ENCODE peak calls at places on chromosomes 6 and 20, in five cellular contexts. One of them, this sample, is unnamed. For H3K4me1, the result is how much of the 10 kb centered on the place peaks cover.

GRCh38 chr20:62918137-62918536 is 8.2 kb downstream of the DIDO1 start:
- DNase-seq in foreskin keratinocyte: no peak
- DNase-seq in fibroblast of lung: no peak
- DNase-seq in pancreas: no peak
- DNase-seq in IMR-90: no peak
- DNase-seq in this sample: no peak

GRCh38 chr20:33674294-33675126 is at the start of gene NECAB3:
- DNase-seq in foreskin keratinocyte: no peak
- DNase-seq in fibroblast of lung: peak
- DNase-seq in pancreas: peak
- DNase-seq in IMR-90: peak
- DNase-seq in this sample: peak

GRCh38 chr20:49278817-49279676 is 1.2 kb upstream of the ZNFX1 start:
- DNase-seq in foreskin keratinocyte: no peak
- DNase-seq in fibroblast of lung: no peak
- DNase-seq in pancreas: no peak
- DNase-seq in IMR-90: no peak
- DNase-seq in this sample: peak

GRCh38 chr20:53321596-53321995 is 272.0 kb downstream of the ZNF217 start:
- DNase-seq in foreskin keratinocyte: no peak
- DNase-seq in fibroblast of lung: no peak
- DNase-seq in pancreas: no peak
- DNase-seq in IMR-90: no peak
- DNase-seq in this sample: no peak

GRCh38 chr20:43915209-43916072 is 789 bp downstream of the TOX2 start:
- DNase-seq in foreskin keratinocyte: no peak
- DNase-seq in fibroblast of lung: peak
- DNase-seq in pancreas: peak
- DNase-seq in IMR-90: peak
- DNase-seq in this sample: peak

GRCh38 chr6:31877651-31878161 is 1.1 kb downstream of the SLC44A4 start:
- DNase-seq in foreskin keratinocyte: no peak
- DNase-seq in fibroblast of lung: no peak
- DNase-seq in pancreas: no peak
- DNase-seq in IMR-90: no peak
- DNase-seq in this sample: no peak

GRCh38 chr20:45047581-45048119 is 53.3 kb downstream of the KCNS1 start:
- DNase-seq in foreskin keratinocyte: no peak
- DNase-seq in fibroblast of lung: no peak
- DNase-seq in pancreas: no peak
- DNase-seq in IMR-90: no peak
- DNase-seq in this sample: no peak

GRCh38 chr20:49747707-49748524 is 34.2 kb upstream of the B4GALT5 start:
- DNase-seq in foreskin keratinocyte: no peak
- DNase-seq in fibroblast of lung: peak
- DNase-seq in pancreas: peak
- DNase-seq in IMR-90: peak
- DNase-seq in this sample: peak

GRCh38 chr6:149846321-149846720 is 17.8 kb downstream of the LRP11 start:
- DNase-seq in foreskin keratinocyte: no peak
- DNase-seq in fibroblast of lung: peak
- DNase-seq in pancreas: peak
- DNase-seq in IMR-90: peak
- DNase-seq in this sample: peak

GRCh38 chr20:5413394-5413793 is 96.6 kb upstream of the PROKR2 start:
- DNase-seq in foreskin keratinocyte: no peak
- DNase-seq in fibroblast of lung: no peak
- DNase-seq in pancreas: no peak
- DNase-seq in IMR-90: no peak
- DNase-seq in this sample: no peak

GRCh38 chr6:107523794-107524193 is 33.9 kb downstream of the SOBP start:
- DNase-seq in foreskin keratinocyte: no peak
- DNase-seq in fibroblast of lung: no peak
- DNase-seq in pancreas: no peak
- DNase-seq in IMR-90: no peak
- DNase-seq in this sample: no peak

GRCh38 chr6:123806561-123806960 is 2.9 kb downstream of the NKAIN2 start:
- DNase-seq in foreskin keratinocyte: no peak
- DNase-seq in fibroblast of lung: peak
- DNase-seq in pancreas: no peak
- DNase-seq in IMR-90: no peak
- DNase-seq in this sample: no peak

GRCh38 chr6:142377112-142377848 is 75.5 kb downstream of the ADGRG6 start:
- DNase-seq in foreskin keratinocyte: peak
- DNase-seq in fibroblast of lung: no peak
- DNase-seq in pancreas: no peak
- DNase-seq in IMR-90: peak
- DNase-seq in this sample: peak
- H3K4me1 ChIP-seq in foreskin keratinocyte: half or more
- H3K4me1 ChIP-seq in fibroblast of lung: under half
- H3K4me1 ChIP-seq in pancreas: under half
- H3K4me1 ChIP-seq in IMR-90: under half
- H3K4me1 ChIP-seq in this sample: under half

GRCh38 chr6:137005073-137005472 is 39.7 kb downstream of the IL20RA start:
- DNase-seq in foreskin keratinocyte: no peak
- DNase-seq in fibroblast of lung: no peak
- DNase-seq in pancreas: no peak
- DNase-seq in IMR-90: no peak
- DNase-seq in this sample: no peak
- TF ChIP-seq CTCF in foreskin keratinocyte: no peak
- TF ChIP-seq CTCF in fibroblast of lung: no peak
- TF ChIP-seq CTCF in pancreas: no peak
- TF ChIP-seq CTCF in IMR-90: no peak
- TF ChIP-seq CTCF in this sample: no peak

GRCh38 chr6:75601608-75602163 is at the start of gene SENP6:
- DNase-seq in foreskin keratinocyte: peak
- DNase-seq in fibroblast of lung: peak
- DNase-seq in pancreas: peak
- DNase-seq in IMR-90: peak
- DNase-seq in this sample: peak
- H3K4me1 ChIP-seq in foreskin keratinocyte: under half
- H3K4me1 ChIP-seq in fibroblast of lung: under half
- H3K4me1 ChIP-seq in pancreas: under half
- H3K4me1 ChIP-seq in IMR-90: under half
- H3K4me1 ChIP-seq in this sample: under half

GRCh38 chr6:44222486-44222986 is 859 bp upstream of the SLC29A1 start:
- DNase-seq in foreskin keratinocyte: no peak
- DNase-seq in fibroblast of lung: no peak
- DNase-seq in pancreas: no peak
- DNase-seq in IMR-90: no peak
- DNase-seq in this sample: peak

GRCh38 chr6:44220913-44221290 is 2.5 kb upstream of the SLC29A1 start:
- DNase-seq in foreskin keratinocyte: no peak
- DNase-seq in fibroblast of lung: no peak
- DNase-seq in pancreas: no peak
- DNase-seq in IMR-90: no peak
- DNase-seq in this sample: no peak

GRCh38 chr6:44221291-44221960 is 2.0 kb upstream of the SLC29A1 start:
- DNase-seq in foreskin keratinocyte: peak
- DNase-seq in fibroblast of lung: peak
- DNase-seq in pancreas: peak
- DNase-seq in IMR-90: peak
- DNase-seq in this sample: peak

GRCh38 chr6:44222987-44223470 is 366 bp upstream of the SLC29A1 start:
- DNase-seq in foreskin keratinocyte: no peak
- DNase-seq in fibroblast of lung: no peak
- DNase-seq in pancreas: no peak
- DNase-seq in IMR-90: no peak
- DNase-seq in this sample: no peak

GRCh38 chr6:44221961-44222335 is 1.4 kb upstream of the SLC29A1 start:
- DNase-seq in foreskin keratinocyte: no peak
- DNase-seq in fibroblast of lung: no peak
- DNase-seq in pancreas: no peak
- DNase-seq in IMR-90: no peak
- DNase-seq in this sample: no peak
- TF ChIP-seq CTCF in foreskin keratinocyte: no peak
- TF ChIP-seq CTCF in fibroblast of lung: no peak
- TF ChIP-seq CTCF in pancreas: no peak
- TF ChIP-seq CTCF in IMR-90: no peak
- TF ChIP-seq CTCF in this sample: no peak

GRCh38 chr6:11428895-11429294 is 108.7 kb upstream of the TMEM170B start:
- DNase-seq in foreskin keratinocyte: no peak
- DNase-seq in fibroblast of lung: peak
- DNase-seq in pancreas: no peak
- DNase-seq in IMR-90: peak
- DNase-seq in this sample: peak

GRCh38 chr6:11427827-11428245 is 109.7 kb upstream of the TMEM170B start:
- DNase-seq in foreskin keratinocyte: no peak
- DNase-seq in fibroblast of lung: no peak
- DNase-seq in pancreas: no peak
- DNase-seq in IMR-90: peak
- DNase-seq in this sample: no peak

GRCh38 chr6:11430036-11430435 is 107.5 kb upstream of the TMEM170B start:
- DNase-seq in foreskin keratinocyte: no peak
- DNase-seq in fibroblast of lung: no peak
- DNase-seq in pancreas: no peak
- DNase-seq in IMR-90: no peak
- DNase-seq in this sample: no peak

GRCh38 chr6:11428351-11428750 is 109.2 kb upstream of the TMEM170B start:
- DNase-seq in foreskin keratinocyte: no peak
- DNase-seq in fibroblast of lung: no peak
- DNase-seq in pancreas: no peak
- DNase-seq in IMR-90: no peak
- DNase-seq in this sample: no peak

DNA sequence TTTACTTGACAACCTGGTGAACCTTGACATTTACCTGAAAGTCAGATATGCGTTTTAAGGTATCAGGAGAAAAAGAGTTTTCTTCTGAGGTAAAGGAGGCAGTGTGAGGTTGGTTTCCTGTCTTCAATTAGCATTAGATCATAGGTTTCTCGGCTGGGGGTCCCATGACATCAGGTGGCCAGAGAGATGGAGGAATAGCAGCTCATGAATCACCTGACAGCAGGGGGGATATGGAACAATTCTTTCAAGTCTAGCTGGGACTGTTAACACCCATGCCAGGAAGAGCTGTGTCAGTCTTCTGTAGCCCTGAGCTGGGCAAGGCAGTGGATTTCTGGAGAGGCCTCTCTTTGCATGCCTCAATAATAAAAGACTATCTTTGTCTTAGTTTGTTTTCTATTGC is 108.0 kb upstream of the TMEM170B start:
- DNase-seq in foreskin keratinocyte: no peak
- DNase-seq in fibroblast of lung: no peak
- DNase-seq in pancreas: no peak
- DNase-seq in IMR-90: no peak
- DNase-seq in this sample: peak
- H3K4me1 ChIP-seq in foreskin keratinocyte: under half
- H3K4me1 ChIP-seq in fibroblast of lung: under half
- H3K4me1 ChIP-seq in pancreas: under half
- H3K4me1 ChIP-seq in IMR-90: under half
- H3K4me1 ChIP-seq in this sample: under half

DNA sequence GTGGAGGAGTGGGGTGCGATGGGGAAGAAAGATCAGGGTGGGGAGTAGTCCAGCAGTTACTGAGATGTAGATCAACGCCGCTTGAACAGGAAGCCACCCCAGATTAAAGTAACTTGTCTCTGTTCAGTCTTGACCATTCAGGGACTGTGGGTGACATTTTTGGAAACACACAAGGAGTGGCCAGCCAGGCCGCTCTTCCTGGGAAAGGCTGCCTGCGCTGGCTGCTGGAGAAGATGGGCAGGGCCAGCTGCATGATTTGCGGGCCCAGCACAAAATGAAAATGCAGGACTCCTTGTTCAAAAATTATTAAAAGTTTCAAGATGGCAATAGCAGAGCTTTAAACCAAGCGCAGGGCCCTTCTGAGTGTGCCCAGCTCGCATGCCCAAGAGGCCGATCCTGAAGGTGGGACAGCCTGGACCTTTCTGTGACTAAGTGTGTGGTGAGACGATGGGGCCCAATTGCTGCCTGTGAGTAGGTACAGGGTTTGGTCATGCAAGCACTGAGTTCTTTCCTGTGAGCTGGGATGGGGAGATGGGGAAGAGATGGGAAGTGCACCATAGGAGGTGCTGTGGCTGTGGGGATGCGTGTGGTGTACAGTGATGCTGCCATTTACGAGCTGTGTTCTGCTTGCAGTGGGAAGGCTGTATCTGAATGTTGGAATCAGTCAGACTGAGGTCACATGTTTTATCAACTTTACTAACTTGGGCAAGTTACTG is 51.3 kb downstream of the DAAM2 start:
- DNase-seq in foreskin keratinocyte: no peak
- DNase-seq in fibroblast of lung: no peak
- DNase-seq in pancreas: no peak
- DNase-seq in IMR-90: peak
- DNase-seq in this sample: no peak
- TF ChIP-seq CTCF in foreskin keratinocyte: no peak
- TF ChIP-seq CTCF in fibroblast of lung: no peak
- TF ChIP-seq CTCF in pancreas: no peak
- TF ChIP-seq CTCF in IMR-90: no peak
- TF ChIP-seq CTCF in this sample: no peak

GRCh38 chr6:5081182-5081581 is 4.0 kb upstream of the PPP1R3G start:
- DNase-seq in foreskin keratinocyte: no peak
- DNase-seq in fibroblast of lung: no peak
- DNase-seq in pancreas: no peak
- DNase-seq in IMR-90: no peak
- DNase-seq in this sample: no peak

GRCh38 chr6:5079692-5080091 is 5.4 kb upstream of the PPP1R3G start:
- DNase-seq in foreskin keratinocyte: no peak
- DNase-seq in fibroblast of lung: no peak
- DNase-seq in pancreas: no peak
- DNase-seq in IMR-90: no peak
- DNase-seq in this sample: no peak

GRCh38 chr6:5076931-5077330 is 8.2 kb upstream of the PPP1R3G start:
- DNase-seq in foreskin keratinocyte: no peak
- DNase-seq in fibroblast of lung: no peak
- DNase-seq in pancreas: no peak
- DNase-seq in IMR-90: no peak
- DNase-seq in this sample: no peak

GRCh38 chr6:5080574-5080973 is 4.6 kb upstream of the PPP1R3G start:
- DNase-seq in foreskin keratinocyte: no peak
- DNase-seq in fibroblast of lung: no peak
- DNase-seq in pancreas: no peak
- DNase-seq in IMR-90: peak
- DNase-seq in this sample: no peak

GRCh38 chr6:5078121-5078695 is 6.9 kb upstream of the PPP1R3G start:
- DNase-seq in foreskin keratinocyte: no peak
- DNase-seq in fibroblast of lung: peak
- DNase-seq in pancreas: no peak
- DNase-seq in IMR-90: no peak
- DNase-seq in this sample: no peak
- H3K4me1 ChIP-seq in foreskin keratinocyte: under half
- H3K4me1 ChIP-seq in fibroblast of lung: under half
- H3K4me1 ChIP-seq in pancreas: under half
- H3K4me1 ChIP-seq in IMR-90: under half
- H3K4me1 ChIP-seq in this sample: under half